ENCODE peak calls at places on chromosomes 11 and 22, in seven cellular contexts. N is GM12878, U is HCT116, R is SK-N-SH, F is H1, G is K562, X is HepG2. D is an unnamed sample.

GRCh38 chr11:606245-606644 is 9.5 kb downstream of the IRF7 start:
- DNase-seq in N (no peak), U (no peak), R (peak; percentile 92), F (no peak), G (no peak), X (no peak), D (no peak)

GRCh38 chr22:44355688-44356070 is 42.9 kb upstream of the SHISAL1 start:
- DNase-seq in N (no peak), U (no peak), R (no peak), F (no peak), G (no peak), X (no peak), D (no peak)

GRCh38 chr11:106706355-106706754 is 311.9 kb downstream of the GUCY1A2 start:
- DNase-seq in N (no peak), U (peak; percentile 27), R (peak; percentile 1), F (no peak), G (no peak), X (no peak), D (no peak)

GRCh38 chr22:42553475-42554361 is at the start of gene SERHL2:
- DNase-seq in N (peak; percentile 28), U (no peak), R (peak; percentile 90), F (peak; percentile 31), G (peak; percentile 94), X (peak; percentile 68), D (peak; percentile 47)

GRCh38 chr11:48096588-48097525 is 116.5 kb downstream of the PTPRJ start:
- DNase-seq in N (no peak), U (peak; percentile 35), R (no peak), F (no peak), G (no peak), X (peak; percentile 31), D (no peak)

GRCh38 chr11:101428918-101429317 is 154.9 kb downstream of the TRPC6 start:
- DNase-seq in N (no peak), U (peak; percentile 29), R (no peak), F (no peak), G (no peak), X (peak; percentile 7), D (peak; percentile 40)

GRCh38 chr11:11876458-11876857 is 34.7 kb downstream of the USP47 start:
- DNase-seq in N (no peak), U (peak; percentile 41), R (no peak), F (no peak), G (peak; percentile 16), X (peak; percentile 5), D (no peak)

GRCh38 chr11:18192988-18193387 is 20.4 kb downstream of the MRGPRX4 start:
- DNase-seq in N (peak; percentile 7), U (no peak), R (no peak), F (no peak), G (no peak), X (no peak), D (no peak)

GRCh38 chr11:29306527-29306926 is 710.3 kb downstream of the KCNA4 start:
- DNase-seq in N (no peak), U (no peak), R (no peak), F (no peak), G (no peak), X (no peak), D (no peak)

GRCh38 chr11:22416462-22416861 is 78.3 kb downstream of the SLC17A6 start:
- DNase-seq in N (no peak), U (no peak), R (no peak), F (no peak), G (no peak), X (no peak), D (no peak)

GRCh38 chr11:3203221-3204043 is 15.2 kb downstream of the MRGPRG start:
- DNase-seq in N (no peak), U (no peak), R (peak; percentile 73), F (peak; percentile 29), G (no peak), X (no peak), D (no peak)

GRCh38 chr11:16812274-16812673 is 73.8 kb downstream of the C11orf58 start:
- DNase-seq in N (no peak), U (no peak), R (no peak), F (no peak), G (no peak), X (peak; percentile 57), D (peak; percentile 32)

GRCh38 chr11:14612624-14613023 is 31.0 kb upstream of the PDE3B start:
- DNase-seq in N (no peak), U (no peak), R (no peak), F (no peak), G (no peak), X (peak; percentile 29), D (no peak)

GRCh38 chr11:124119103-124119502 is 3.9 kb downstream of the VWA5A start:
- DNase-seq in N (no peak), U (no peak), R (no peak), F (no peak), G (no peak), X (no peak), D (no peak)

GRCh38 chr11:94183886-94184264 is 55.2 kb downstream of the PANX1 start:
- DNase-seq in N (peak; percentile 17), U (peak; percentile 49), R (peak; percentile 33), F (peak; percentile 63), G (peak; percentile 69), X (peak; percentile 33), D (peak; percentile 79)

DNA sequence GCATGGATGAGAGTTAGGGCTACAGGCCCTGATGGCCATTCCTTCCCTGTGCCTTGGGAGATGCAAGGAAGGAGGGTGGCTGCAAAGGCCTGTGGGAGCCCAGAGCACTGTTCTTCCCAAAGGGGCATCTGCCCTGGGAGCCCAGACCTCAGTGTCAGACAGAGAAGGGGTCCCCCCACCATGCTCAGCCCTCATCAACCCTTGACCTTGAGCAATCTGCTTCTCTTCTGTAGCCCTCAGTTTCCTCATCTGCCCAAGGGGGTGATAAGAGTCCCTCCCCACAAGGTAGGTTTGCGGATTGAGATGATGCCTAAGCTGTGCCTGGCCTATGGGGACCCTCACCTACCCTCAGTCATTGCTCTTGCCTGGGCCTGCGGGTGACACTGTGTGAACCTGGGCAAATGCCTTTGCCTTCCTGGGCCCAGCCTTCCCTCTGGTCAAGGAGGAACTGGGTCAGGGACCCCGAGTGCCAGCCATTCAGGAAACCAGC is 47.5 kb downstream of the IGLL5 start:
- DNase-seq in N (no peak), U (no peak), R (no peak), F (no peak), G (peak; percentile 54), X (no peak), D (no peak)
- H3K4me3 ChIP-seq in N (peak overlapping the region; percentile 9), U (no peak overlapping the region), R (no peak overlapping the region), F (no peak overlapping the region), G (no peak overlapping the region), X (no peak overlapping the region), D (no peak overlapping the region)

GRCh38 chr11:108647701-108648527 is 17.0 kb upstream of the DDX10 start:
- DNase-seq in N (no peak), U (peak; percentile 69), R (peak; percentile 54), F (peak; percentile 64), G (peak; percentile 36), X (peak; percentile 50), D (peak; percentile 60)

GRCh38 chr11:108645956-108646355 is 18.9 kb upstream of the DDX10 start:
- DNase-seq in N (no peak), U (no peak), R (no peak), F (no peak), G (no peak), X (no peak), D (no peak)

GRCh38 chr11:108643974-108644373 is 20.9 kb upstream of the DDX10 start:
- DNase-seq in N (no peak), U (no peak), R (no peak), F (no peak), G (no peak), X (no peak), D (no peak)

GRCh38 chr11:108647387-108647700 is 17.5 kb upstream of the DDX10 start:
- DNase-seq in N (no peak), U (no peak), R (no peak), F (no peak), G (no peak), X (no peak), D (no peak)

DNA sequence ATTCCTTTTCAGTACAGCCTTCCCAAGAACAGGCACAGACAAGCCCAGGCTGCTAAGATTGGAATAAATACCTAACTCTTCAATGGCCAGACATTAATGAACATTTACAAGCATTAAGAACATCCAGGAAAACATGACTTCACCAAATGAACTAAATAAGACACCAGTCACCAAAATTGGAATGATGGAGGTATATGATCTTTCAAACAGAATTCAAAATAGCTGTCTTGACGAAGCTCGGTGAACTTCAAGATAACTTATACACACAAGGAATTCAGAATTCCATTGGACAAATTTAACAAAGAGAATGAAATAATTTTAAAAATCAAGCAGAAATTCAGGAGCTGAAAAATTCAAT is 16.4 kb upstream of the DDX10 start:
- DNase-seq in N (no peak), U (no peak), R (no peak), F (no peak), G (no peak), X (no peak), D (no peak)
- TF ChIP-seq YY1 in N (no peak), U (no peak), R (no peak), F (no peak), G (no peak), X (no peak), D (no peak)

GRCh38 chr11:75288846-75289760 is 48.5 kb downstream of the TPBGL start:
- DNase-seq in N (no peak), U (no peak), R (no peak), F (no peak), G (no peak), X (no peak), D (no peak)

GRCh38 chr11:75286826-75287465 is 46.4 kb downstream of the TPBGL start:
- DNase-seq in N (no peak), U (no peak), R (no peak), F (no peak), G (no peak), X (no peak), D (no peak)

GRCh38 chr11:75291741-75292140 is 51.2 kb downstream of the TPBGL start:
- DNase-seq in N (no peak), U (no peak), R (no peak), F (no peak), G (no peak), X (no peak), D (no peak)

GRCh38 chr11:75287579-75287978 is 47.0 kb downstream of the TPBGL start:
- DNase-seq in N (no peak), U (no peak), R (no peak), F (no peak), G (no peak), X (no peak), D (no peak)

DNA sequence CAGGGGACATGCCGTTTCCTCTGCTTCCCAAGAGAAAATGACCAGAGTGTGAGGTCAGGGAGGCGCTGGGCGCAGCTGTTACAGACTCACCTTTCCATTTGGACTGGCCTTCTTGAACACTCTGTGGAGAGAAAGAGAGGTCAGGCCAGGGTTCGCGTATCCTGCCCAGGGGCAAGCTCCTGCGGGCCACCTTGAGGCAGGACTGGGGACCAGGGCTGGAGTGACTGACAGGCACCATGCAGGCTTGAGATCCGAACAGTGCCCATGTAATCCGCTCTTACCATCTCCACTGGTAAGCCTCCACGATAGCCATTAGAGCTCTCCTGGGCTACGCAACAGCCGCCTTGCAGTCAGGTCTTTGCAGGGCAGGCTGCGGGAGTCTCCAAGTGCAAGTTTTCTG is 49.3 kb downstream of the TPBGL start:
- DNase-seq in N (no peak), U (no peak), R (no peak), F (no peak), G (no peak), X (no peak), D (no peak)
- H3K4me3 ChIP-seq in N (no peak overlapping the region), U (no peak overlapping the region), R (no peak overlapping the region), F (no peak overlapping the region), G (no peak overlapping the region), X (no peak overlapping the region), D (no peak overlapping the region)

GRCh38 chr11:130725417-130726233 is 190.7 kb downstream of the SNX19 start:
- DNase-seq in N (no peak), U (no peak), R (no peak), F (no peak), G (no peak), X (no peak), D (no peak)
- TF ChIP-seq YY1 in N (no peak), U (no peak), R (no peak), F (no peak), G (no peak), X (no peak), D (no peak)